ENCODE peak calls at places on chromosomes 5 and 9, in seven cellular contexts. O is islet precursor cell, N is kidney epithelial cell, L is body of pancreas, S is hypothalamus, I is sciatic nerve, K is KG1. H is an unnamed sample.

GRCh38 chr5:137891849-137892248 is 2.6 kb downstream of the PKD2L2 start:
- DNase-seq in O (no peak), N (no peak), L (no peak), S (no peak), I (no peak), K (no peak), H (no peak)

GRCh38 chr5:112641515-112642110 is 96.1 kb upstream of the APC start:
- DNase-seq in O (no peak), N (no peak), L (no peak), S (no peak), I (no peak), K (no peak), H (no peak)

GRCh38 chr5:82802954-82803353 is 274.2 kb downstream of the TMEM167A start:
- DNase-seq in O (no peak), N (no peak), L (no peak), S (no peak), I (no peak), K (no peak), H (no peak)

GRCh38 chr5:125093776-125094175 is 347.3 kb upstream of the ZNF608 start:
- DNase-seq in O (no peak), N (peak), L (no peak), S (no peak), I (no peak), K (no peak), H (no peak)

GRCh38 chr9:6049798-6050197 is 34.4 kb upstream of the RANBP6 start:
- DNase-seq in O (no peak), N (no peak), L (peak), S (no peak), I (no peak), K (peak), H (no peak)

GRCh38 chr5:141513627-141514329 is 24.9 kb downstream of the PCDHGC5 start:
- DNase-seq in O (peak), N (peak), L (peak), S (peak), I (peak), K (no peak), H (no peak)

GRCh38 chr9:88535226-88535931 is 401 bp downstream of the NXNL2 start:
- DNase-seq in O (no peak), N (no peak), L (peak), S (no peak), I (no peak), K (no peak), H (no peak)

GRCh38 chr5:38734353-38734752 is 111.5 kb upstream of the OSMR start:
- DNase-seq in O (no peak), N (no peak), L (no peak), S (no peak), I (no peak), K (no peak), H (no peak)

GRCh38 chr5:131386779-131387178 is 122.9 kb downstream of the CDC42SE2 start:
- DNase-seq in O (no peak), N (peak), L (no peak), S (no peak), I (no peak), K (no peak), H (no peak)